ENCODE peak calls at places on chromosomes 13 and 19, in four cellular contexts. E is psoas muscle, G is GM23338, A is mammary epithelial cell. Z is an unnamed sample.

GRCh38 chr19:30664358-30665058 is 292.3 kb downstream of the ZNF536 start:
- DNase-seq in E (no peak), G (peak; percentile 83), A (peak; percentile 30), Z (no peak)

GRCh38 chr13:35992964-35993363 is 138.2 kb downstream of the DCLK1 start:
- DNase-seq in E (no peak), G (no peak), A (no peak), Z (no peak)

GRCh38 chr19:13689050-13689449 is 75.3 kb upstream of the MRI1 start:
- DNase-seq in E (no peak), G (peak; percentile 86), A (no peak), Z (no peak)

GRCh38 chr19:41886761-41887710 is 4.1 kb downstream of the ARHGEF1 start:
- DNase-seq in E (no peak), G (peak; percentile 64), A (peak; percentile 81), Z (no peak)

GRCh38 chr19:55175117-55175867 is 4.8 kb downstream of the SYT5 start:
- DNase-seq in E (no peak), G (peak; percentile 66), A (no peak), Z (no peak)

GRCh38 chr13:110815471-110816204 is 99.2 kb downstream of the ANKRD10 start:
- DNase-seq in E (no peak), G (no peak), A (peak; percentile 41), Z (no peak)

GRCh38 chr13:104875008-104875762 is 1660.3 kb downstream of the EFNB2 start:
- DNase-seq in E (no peak), G (peak; percentile 14), A (no peak), Z (no peak)

GRCh38 chr19:8421484-8422461 is 8.7 kb downstream of the MARCHF2 start:
- DNase-seq in E (no peak), G (no peak), A (no peak), Z (no peak)

GRCh38 chr13:39266426-39266825 is 228.2 kb downstream of the NHLRC3 start:
- DNase-seq in E (no peak), G (no peak), A (peak; percentile 37), Z (no peak)

GRCh38 chr19:36152061-36152885 is at the start of gene COX7A1:
- DNase-seq in E (peak; percentile 90), G (peak; percentile 69), A (no peak), Z (no peak)

GRCh38 chr19:37718357-37718756 is 1.2 kb downstream of the ZNF607 start:
- DNase-seq in E (no peak), G (peak; percentile 36), A (peak; percentile 2), Z (no peak)

GRCh38 chr13:50124536-50125305 is 109.5 kb downstream of the KCNRG start:
- DNase-seq in E (peak; percentile 99), G (peak; percentile 73), A (peak; percentile 52), Z (no peak)

GRCh38 chr19:3324405-3324856 is 42.0 kb upstream of the NFIC start:
- DNase-seq in E (peak; percentile 80), G (peak; percentile 62), A (no peak), Z (peak; percentile 7)

GRCh38 chr13:73849292-73849691 is 284.9 kb downstream of the KLF12 start:
- DNase-seq in E (no peak), G (peak; percentile 86), A (no peak), Z (no peak)

GRCh38 chr13:114067886-114068722 is 64.3 kb downstream of the RASA3 start:
- DNase-seq in E (peak; percentile 46), G (no peak), A (no peak), Z (peak; percentile 55)

GRCh38 chr19:32287811-32288227 is 57.6 kb upstream of the ZNF507 start:
- DNase-seq in E (peak; percentile 84), G (peak; percentile 87), A (peak; percentile 29), Z (no peak)

GRCh38 chr19:6276447-6276846 is 3.3 kb downstream of the MLLT1 start:
- DNase-seq in E (peak; percentile 81), G (no peak), A (no peak), Z (no peak)

GRCh38 chr19:5142725-5143097 is 173.8 kb downstream of the KDM4B start:
- DNase-seq in E (peak; percentile 39), G (no peak), A (no peak), Z (no peak)

GRCh38 chr19:10694706-10695105 is 6.5 kb upstream of the QTRT1 start:
- DNase-seq in E (no peak), G (no peak), A (no peak), Z (no peak)

GRCh38 chr19:16315825-16316505 is 8.7 kb upstream of the KLF2 start:
- DNase-seq in E (no peak), G (no peak), A (peak; percentile 74), Z (no peak)

GRCh38 chr19:45101796-45102195 is 8.8 kb downstream of the PPP1R37 start:
- DNase-seq in E (no peak), G (no peak), A (no peak), Z (no peak)

GRCh38 chr19:45104658-45105384 is 11.8 kb downstream of the PPP1R37 start:
- DNase-seq in E (no peak), G (no peak), A (peak; percentile 27), Z (no peak)

GRCh38 chr19:45102481-45102880 is 9.5 kb downstream of the PPP1R37 start:
- DNase-seq in E (no peak), G (no peak), A (no peak), Z (no peak)

GRCh38 chr19:45103200-45103624 is 10.2 kb downstream of the PPP1R37 start:
- DNase-seq in E (no peak), G (no peak), A (no peak), Z (no peak)

GRCh38 chr19:45103625-45104319 is 10.8 kb downstream of the PPP1R37 start:
- DNase-seq in E (no peak), G (no peak), A (no peak), Z (no peak)
- TF ChIP-seq CTCF in E (no peak), G (no peak), A (peak; percentile 17), Z (no peak)

GRCh38 chr13:60654405-60654804 is 257.4 kb downstream of the TDRD3 start:
- DNase-seq in E (no peak), G (peak; percentile 40), A (no peak), Z (no peak)
- H3K4me3 ChIP-seq in E (no peak overlapping the region), G (no peak overlapping the region), A (no peak overlapping the region), Z (no peak overlapping the region)

GRCh38 chr13:27174766-27175455 is 3.3 kb upstream of the USP12 start:
- DNase-seq in E (no peak), G (no peak), A (no peak), Z (no peak)

GRCh38 chr13:27182054-27182453 is 10.4 kb upstream of the USP12 start:
- DNase-seq in E (no peak), G (no peak), A (no peak), Z (no peak)

GRCh38 chr13:27182844-27183497 is 11.4 kb upstream of the USP12 start:
- DNase-seq in E (peak; percentile 81), G (no peak), A (peak; percentile 60), Z (no peak)

GRCh38 chr13:27176772-27177171 is 5.2 kb upstream of the USP12 start:
- DNase-seq in E (no peak), G (no peak), A (no peak), Z (no peak)

GRCh38 chr13:27177852-27178251 is 6.2 kb upstream of the USP12 start:
- DNase-seq in E (no peak), G (peak; percentile 87), A (no peak), Z (no peak)
- TF ChIP-seq CTCF in E (no peak), G (peak; percentile 46), A (peak; percentile 42), Z (peak; percentile 42)

GRCh38 chr19:49335784-49336481 is 727 bp downstream of the CD37 start:
- DNase-seq in E (no peak), G (no peak), A (no peak), Z (no peak)
- H3K4me3 ChIP-seq in E (peak overlapping the region; percentile 25), G (no peak overlapping the region), A (no peak overlapping the region), Z (peak overlapping the region; percentile 55)

GRCh38 chr19:49614096-49614857 is 23.3 kb downstream of the PRR12 start:
- DNase-seq in E (no peak), G (no peak), A (peak; percentile 69), Z (no peak)
- TF ChIP-seq CTCF in E (no peak), G (no peak), A (no peak), Z (no peak)

Z was measured in GM12864.